ENCODE peak calls at places on chromosomes 13 and 19, in seven cellular contexts. One of them, this sample, is unnamed.

GRCh38 chr13:100149389-100149788 is 60.5 kb downstream of the PCCA start:
- DNase-seq in foreskin fibroblast: no peak
- DNase-seq in HFFc6: no peak
- DNase-seq in lung: no peak
- DNase-seq in bronchial epithelial cell: no peak
- DNase-seq in Calu3: no peak
- DNase-seq in heart right ventricle: no peak
- DNase-seq in this sample: no peak

GRCh38 chr19:38321646-38322323 is 2.1 kb downstream of the KCNK6 start:
- DNase-seq in HFFc6: no peak
- DNase-seq in foreskin fibroblast: no peak
- DNase-seq in bronchial epithelial cell: peak; percentile 93
- DNase-seq in Calu3: no peak
- DNase-seq in heart right ventricle: peak; percentile 84
- DNase-seq in lung: no peak
- DNase-seq in this sample: no peak

GRCh38 chr13:85383291-85383690 is 415.9 kb downstream of the SLITRK6 start:
- DNase-seq in Calu3: no peak
- DNase-seq in HFFc6: no peak
- DNase-seq in lung: no peak
- DNase-seq in foreskin fibroblast: no peak
- DNase-seq in bronchial epithelial cell: no peak
- DNase-seq in heart right ventricle: no peak
- DNase-seq in this sample: no peak

GRCh38 chr19:41309225-41310030 is 544 bp upstream of the CCDC97 start:
- DNase-seq in bronchial epithelial cell: peak; percentile 35
- DNase-seq in foreskin fibroblast: peak; percentile 57
- DNase-seq in Calu3: peak; percentile 24
- DNase-seq in HFFc6: no peak
- DNase-seq in heart right ventricle: no peak
- DNase-seq in lung: no peak
- DNase-seq in this sample: no peak

GRCh38 chr13:109955598-109955997 is 169.2 kb upstream of the IRS2 start:
- DNase-seq in heart right ventricle: no peak
- DNase-seq in HFFc6: peak; percentile 20
- DNase-seq in Calu3: no peak
- DNase-seq in foreskin fibroblast: peak; percentile 67
- DNase-seq in bronchial epithelial cell: no peak
- DNase-seq in lung: no peak
- DNase-seq in this sample: no peak

GRCh38 chr19:34402074-34402600 is 2.1 kb upstream of the PDCD2L start:
- DNase-seq in heart right ventricle: no peak
- DNase-seq in bronchial epithelial cell: no peak
- DNase-seq in Calu3: peak; percentile 10
- DNase-seq in HFFc6: no peak
- DNase-seq in lung: no peak
- DNase-seq in foreskin fibroblast: no peak
- DNase-seq in this sample: no peak

GRCh38 chr13:80022146-80022545 is 318.8 kb downstream of the SPRY2 start:
- DNase-seq in bronchial epithelial cell: no peak
- DNase-seq in HFFc6: no peak
- DNase-seq in heart right ventricle: no peak
- DNase-seq in lung: no peak
- DNase-seq in Calu3: no peak
- DNase-seq in foreskin fibroblast: peak; percentile 28
- DNase-seq in this sample: no peak

GRCh38 chr13:20401958-20402856 is 123.5 kb downstream of the CRYL1 start:
- DNase-seq in bronchial epithelial cell: peak; percentile 87
- DNase-seq in lung: no peak
- DNase-seq in Calu3: no peak
- DNase-seq in HFFc6: peak; percentile 67
- DNase-seq in heart right ventricle: no peak
- DNase-seq in foreskin fibroblast: peak; percentile 13
- DNase-seq in this sample: peak; percentile 62

GRCh38 chr13:73096173-73097117 is 37.6 kb downstream of the KLF5 start:
- DNase-seq in Calu3: peak; percentile 45
- DNase-seq in lung: no peak
- DNase-seq in heart right ventricle: no peak
- DNase-seq in bronchial epithelial cell: peak; percentile 82
- DNase-seq in foreskin fibroblast: no peak
- DNase-seq in HFFc6: no peak
- DNase-seq in this sample: no peak

GRCh38 chr19:38095411-38096308 is 128.4 kb downstream of the DPF1 start:
- DNase-seq in HFFc6: peak; percentile 61
- DNase-seq in foreskin fibroblast: peak; percentile 88
- DNase-seq in lung: peak; percentile 74
- DNase-seq in Calu3: peak; percentile 72
- DNase-seq in heart right ventricle: peak; percentile 68
- DNase-seq in bronchial epithelial cell: peak; percentile 61
- DNase-seq in this sample: peak; percentile 88

GRCh38 chr19:3451451-3451866 is 28.9 kb downstream of the SMIM24 start:
- DNase-seq in bronchial epithelial cell: no peak
- DNase-seq in HFFc6: no peak
- DNase-seq in heart right ventricle: no peak
- DNase-seq in Calu3: no peak
- DNase-seq in lung: no peak
- DNase-seq in foreskin fibroblast: no peak
- DNase-seq in this sample: no peak

GRCh38 chr19:35828694-35829301 is 16.2 kb upstream of the PRODH2 start:
- DNase-seq in bronchial epithelial cell: peak; percentile 35
- DNase-seq in HFFc6: peak; percentile 27
- DNase-seq in foreskin fibroblast: peak; percentile 87
- DNase-seq in Calu3: peak; percentile 51
- DNase-seq in lung: no peak
- DNase-seq in heart right ventricle: peak; percentile 65
- DNase-seq in this sample: no peak

GRCh38 chr13:99271249-99271648 is 13.1 kb upstream of the GPR18 start:
- DNase-seq in heart right ventricle: no peak
- DNase-seq in foreskin fibroblast: no peak
- DNase-seq in bronchial epithelial cell: no peak
- DNase-seq in HFFc6: no peak
- DNase-seq in lung: no peak
- DNase-seq in Calu3: no peak
- DNase-seq in this sample: no peak

GRCh38 chr19:49895566-49896297 is 955 bp downstream of the IL4I1 start:
- DNase-seq in foreskin fibroblast: no peak
- DNase-seq in Calu3: no peak
- DNase-seq in heart right ventricle: no peak
- DNase-seq in lung: no peak
- DNase-seq in HFFc6: no peak
- DNase-seq in bronchial epithelial cell: no peak
- DNase-seq in this sample: no peak

GRCh38 chr13:94620286-94620896 is 18.7 kb downstream of the GPR180 start:
- DNase-seq in HFFc6: peak; percentile 18
- DNase-seq in bronchial epithelial cell: peak; percentile 50
- DNase-seq in heart right ventricle: no peak
- DNase-seq in Calu3: no peak
- DNase-seq in foreskin fibroblast: peak; percentile 62
- DNase-seq in lung: no peak
- DNase-seq in this sample: no peak

GRCh38 chr13:30115257-30115600 is 192.1 kb downstream of the KATNAL1 start:
- DNase-seq in heart right ventricle: no peak
- DNase-seq in foreskin fibroblast: no peak
- DNase-seq in lung: no peak
- DNase-seq in HFFc6: no peak
- DNase-seq in Calu3: no peak
- DNase-seq in bronchial epithelial cell: no peak
- DNase-seq in this sample: no peak

GRCh38 chr13:102707465-102707864 is 12.6 kb upstream of the METTL21C start:
- DNase-seq in lung: no peak
- DNase-seq in foreskin fibroblast: peak; percentile 96
- DNase-seq in Calu3: no peak
- DNase-seq in HFFc6: peak; percentile 90
- DNase-seq in heart right ventricle: no peak
- DNase-seq in bronchial epithelial cell: peak; percentile 89
- DNase-seq in this sample: no peak

GRCh38 chr19:45814166-45814780 is 835 bp downstream of the RSPH6A start:
- DNase-seq in lung: no peak
- DNase-seq in HFFc6: no peak
- DNase-seq in bronchial epithelial cell: no peak
- DNase-seq in heart right ventricle: no peak
- DNase-seq in Calu3: no peak
- DNase-seq in foreskin fibroblast: no peak
- DNase-seq in this sample: no peak

GRCh38 chr13:93522486-93522885 is 295.9 kb downstream of the GPC6 start:
- DNase-seq in lung: no peak
- DNase-seq in Calu3: no peak
- DNase-seq in foreskin fibroblast: peak; percentile 47
- DNase-seq in HFFc6: no peak
- DNase-seq in heart right ventricle: no peak
- DNase-seq in bronchial epithelial cell: no peak
- DNase-seq in this sample: no peak

GRCh38 chr13:24693862-24694471 is 13.8 kb downstream of the ATP12A start:
- DNase-seq in lung: peak; percentile 53
- DNase-seq in Calu3: peak; percentile 66
- DNase-seq in bronchial epithelial cell: peak; percentile 71
- DNase-seq in heart right ventricle: peak; percentile 38
- DNase-seq in foreskin fibroblast: peak; percentile 63
- DNase-seq in HFFc6: peak; percentile 42
- DNase-seq in this sample: no peak

GRCh38 chr13:19984430-19985218 is 26.1 kb downstream of the ZMYM2 start:
- DNase-seq in foreskin fibroblast: peak; percentile 70
- DNase-seq in Calu3: no peak
- DNase-seq in HFFc6: peak; percentile 46
- DNase-seq in heart right ventricle: no peak
- DNase-seq in lung: no peak
- DNase-seq in bronchial epithelial cell: peak; percentile 26
- DNase-seq in this sample: no peak

GRCh38 chr13:100280681-100281080 is 191.8 kb downstream of the PCCA start:
- DNase-seq in HFFc6: no peak
- DNase-seq in Calu3: no peak
- DNase-seq in heart right ventricle: no peak
- DNase-seq in lung: no peak
- DNase-seq in foreskin fibroblast: peak; percentile 14
- DNase-seq in bronchial epithelial cell: peak; percentile 85
- DNase-seq in this sample: no peak

GRCh38 chr19:38319421-38320258 is at the start of gene KCNK6:
- DNase-seq in Calu3: peak; percentile 34
- DNase-seq in lung: no peak
- DNase-seq in HFFc6: no peak
- DNase-seq in bronchial epithelial cell: peak; percentile 48
- DNase-seq in foreskin fibroblast: peak; percentile 51
- DNase-seq in heart right ventricle: peak; percentile 56
- DNase-seq in this sample: no peak

GRCh38 chr13:73358606-73359005 is 299.8 kb downstream of the KLF5 start:
- DNase-seq in lung: no peak
- DNase-seq in heart right ventricle: no peak
- DNase-seq in foreskin fibroblast: no peak
- DNase-seq in Calu3: no peak
- DNase-seq in HFFc6: no peak
- DNase-seq in bronchial epithelial cell: peak; percentile 65
- DNase-seq in this sample: no peak

GRCh38 chr13:99484405-99484981 is 16.8 kb upstream of the TM9SF2 start:
- DNase-seq in foreskin fibroblast: peak; percentile 38
- DNase-seq in lung: no peak
- DNase-seq in heart right ventricle: no peak
- DNase-seq in bronchial epithelial cell: peak; percentile 91
- DNase-seq in HFFc6: no peak
- DNase-seq in Calu3: no peak
- DNase-seq in this sample: no peak

GRCh38 chr19:47020132-47020805 is 632 bp downstream of the NPAS1 start:
- DNase-seq in lung: no peak
- DNase-seq in bronchial epithelial cell: no peak
- DNase-seq in HFFc6: no peak
- DNase-seq in foreskin fibroblast: peak; percentile 50
- DNase-seq in heart right ventricle: no peak
- DNase-seq in Calu3: no peak
- DNase-seq in this sample: no peak

GRCh38 chr13:84653915-84654534 is 771.8 kb upstream of the SLITRK1 start:
- DNase-seq in Calu3: no peak
- DNase-seq in lung: no peak
- DNase-seq in bronchial epithelial cell: no peak
- DNase-seq in heart right ventricle: peak; percentile 59
- DNase-seq in foreskin fibroblast: no peak
- DNase-seq in HFFc6: no peak
- DNase-seq in this sample: no peak

DNA sequence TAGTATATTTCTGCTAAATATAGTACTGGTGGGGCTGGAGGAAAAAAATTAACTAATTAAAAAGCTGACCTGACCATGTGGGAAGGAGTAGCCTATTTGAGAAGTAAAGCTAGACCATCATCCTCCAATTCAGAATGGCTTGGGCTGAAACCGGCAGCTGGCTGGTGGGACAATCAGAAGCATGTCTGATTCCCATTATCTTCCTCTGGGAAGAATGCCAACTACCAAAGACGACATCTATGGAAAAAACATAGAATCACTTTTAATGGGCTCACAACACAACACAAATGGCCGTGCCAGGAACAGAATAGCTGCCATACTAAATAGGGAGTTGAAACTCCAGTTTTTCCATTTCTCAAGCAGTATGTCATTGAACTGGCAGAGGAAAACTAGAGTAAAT is 120.4 kb upstream of the FREM2 start:
- DNase-seq in lung: no peak
- DNase-seq in foreskin fibroblast: peak; percentile 6
- DNase-seq in bronchial epithelial cell: no peak
- DNase-seq in heart right ventricle: no peak
- DNase-seq in Calu3: no peak
- DNase-seq in HFFc6: no peak
- DNase-seq in this sample: no peak
- TF ChIP-seq CTCF in lung: no peak
- TF ChIP-seq CTCF in foreskin fibroblast: no peak
- TF ChIP-seq CTCF in bronchial epithelial cell: no peak
- TF ChIP-seq CTCF in heart right ventricle: no peak
- TF ChIP-seq CTCF in Calu3: no peak
- TF ChIP-seq CTCF in HFFc6: no peak
- TF ChIP-seq CTCF in this sample: no peak

DNA sequence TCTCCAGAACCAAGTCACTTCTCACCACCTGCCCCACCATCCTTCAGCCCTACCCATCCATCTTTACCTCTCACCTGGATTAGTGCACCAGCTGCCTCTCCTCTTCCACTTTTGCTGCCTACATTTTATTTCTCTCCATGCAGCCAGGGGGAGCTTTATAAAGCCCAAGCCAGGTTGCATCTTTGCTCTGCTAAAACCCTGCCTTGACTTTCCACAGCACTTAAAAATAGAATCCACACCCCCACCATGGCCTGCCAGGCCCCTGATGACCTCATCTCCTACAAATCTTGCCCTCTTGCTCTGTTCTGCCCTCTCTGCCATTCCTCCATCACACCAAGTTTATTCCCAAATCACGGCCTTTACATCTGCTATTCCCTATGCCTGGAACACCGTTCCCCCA is 1.8 kb downstream of the HOOK2 start:
- DNase-seq in bronchial epithelial cell: no peak
- DNase-seq in lung: no peak
- DNase-seq in foreskin fibroblast: peak; percentile 76
- DNase-seq in heart right ventricle: peak; percentile 51
- DNase-seq in HFFc6: no peak
- DNase-seq in Calu3: no peak
- DNase-seq in this sample: no peak
- TF ChIP-seq CTCF in bronchial epithelial cell: peak; percentile 38
- TF ChIP-seq CTCF in lung: no peak
- TF ChIP-seq CTCF in foreskin fibroblast: peak; percentile 43
- TF ChIP-seq CTCF in heart right ventricle: peak; percentile 35
- TF ChIP-seq CTCF in HFFc6: peak; percentile 66
- TF ChIP-seq CTCF in Calu3: no peak
- TF ChIP-seq CTCF in this sample: peak; percentile 34

GRCh38 chr19:9834726-9835506 is at the start of gene PIN1:
- DNase-seq in bronchial epithelial cell: peak; percentile 92
- DNase-seq in foreskin fibroblast: peak; percentile 100
- DNase-seq in heart right ventricle: peak; percentile 99
- DNase-seq in HFFc6: peak; percentile 98
- DNase-seq in lung: peak; percentile 99
- DNase-seq in Calu3: peak; percentile 97
- DNase-seq in this sample: peak; percentile 100
- TF ChIP-seq CTCF in bronchial epithelial cell: peak; percentile 66
- TF ChIP-seq CTCF in foreskin fibroblast: peak; percentile 55
- TF ChIP-seq CTCF in heart right ventricle: peak; percentile 77
- TF ChIP-seq CTCF in HFFc6: peak; percentile 81
- TF ChIP-seq CTCF in lung: peak; percentile 70
- TF ChIP-seq CTCF in Calu3: no peak
- TF ChIP-seq CTCF in this sample: peak; percentile 77

GRCh38 chr13:59766236-59766635 is 397.5 kb downstream of the DIAPH3 start:
- DNase-seq in heart right ventricle: no peak
- DNase-seq in lung: no peak
- DNase-seq in foreskin fibroblast: no peak
- DNase-seq in bronchial epithelial cell: no peak
- DNase-seq in HFFc6: no peak
- DNase-seq in Calu3: no peak
- DNase-seq in this sample: no peak
- TF ChIP-seq CTCF in heart right ventricle: no peak
- TF ChIP-seq CTCF in lung: no peak
- TF ChIP-seq CTCF in foreskin fibroblast: no peak
- TF ChIP-seq CTCF in bronchial epithelial cell: no peak
- TF ChIP-seq CTCF in HFFc6: no peak
- TF ChIP-seq CTCF in Calu3: no peak
- TF ChIP-seq CTCF in this sample: no peak

This sample was measured in osteocyte.